ENCODE peak calls at places on chromosomes 2 and 18, in six cellular contexts. G is heart right ventricle, J is tibial artery, C is hepatocyte, P is tibial nerve, K is lung. I is an unnamed sample.

GRCh38 chr2:38076710-38077430 is 919 bp upstream of the CYP1B1 start:
- DNase-seq in C (peak; percentile 93), J (peak; percentile 84), P (peak; percentile 66), G (peak; percentile 79), K (peak; percentile 81), I (peak; percentile 57)

GRCh38 chr18:3594760-3595241 is 144.8 kb downstream of the TGIF1 start:
- DNase-seq in C (peak; percentile 46), J (no peak), K (no peak), G (no peak), P (peak; percentile 21), I (peak; percentile 66)

GRCh38 chr2:43676322-43677050 is at the start of gene C1GALT1C1L:
- DNase-seq in C (peak; percentile 6), J (peak; percentile 77), K (peak; percentile 31), P (peak; percentile 23), G (peak; percentile 71), I (peak; percentile 49)

GRCh38 chr2:43219383-43220228 is 6.8 kb downstream of the ZFP36L2 start:
- DNase-seq in C (peak; percentile 92), P (peak; percentile 72), G (peak; percentile 91), J (peak; percentile 94), K (peak; percentile 88), I (peak; percentile 94)

GRCh38 chr18:63779386-63779785 is 4.2 kb downstream of the SERPINB7 start:
- DNase-seq in J (no peak), P (no peak), K (no peak), C (no peak), G (no peak), I (no peak)

GRCh38 chr2:205811387-205811786 is 129.1 kb downstream of the NRP2 start:
- DNase-seq in G (no peak), C (no peak), P (no peak), K (no peak), J (no peak), I (no peak)

GRCh38 chr2:186484062-186484735 is 1.9 kb upstream of the ZC3H15 start:
- DNase-seq in G (no peak), J (no peak), K (no peak), C (peak; percentile 18), P (no peak), I (peak; percentile 22)

GRCh38 chr2:636649-637405 is 40.4 kb downstream of the TMEM18 start:
- DNase-seq in J (peak; percentile 82), P (peak; percentile 80), K (peak; percentile 72), C (peak; percentile 84), G (peak; percentile 75), I (peak; percentile 71)

GRCh38 chr18:8116346-8117007 is 492.8 kb upstream of the RAB12 start:
- DNase-seq in J (no peak), K (no peak), G (no peak), C (no peak), P (no peak), I (no peak)

GRCh38 chr2:3870222-3870621 is 166.8 kb downstream of the DCDC2C start:
- DNase-seq in G (no peak), K (no peak), P (no peak), J (no peak), C (no peak), I (no peak)

GRCh38 chr2:85740193-85740592 is 13.6 kb upstream of the ATOH8 start:
- DNase-seq in J (no peak), K (no peak), P (no peak), G (no peak), C (no peak), I (no peak)

GRCh38 chr2:58594762-58595161 is 353.6 kb upstream of the FANCL start:
- DNase-seq in J (no peak), C (no peak), G (no peak), K (no peak), P (no peak), I (no peak)

GRCh38 chr2:127678991-127679390 is 3.7 kb upstream of the LIMS2 start:
- DNase-seq in P (no peak), J (no peak), C (no peak), K (no peak), G (no peak), I (no peak)

GRCh38 chr18:5197032-5197434 is at the start of gene AKAIN1:
- DNase-seq in G (peak; percentile 40), J (no peak), P (no peak), K (no peak), C (peak; percentile 90), I (no peak)

GRCh38 chr2:20526666-20527065 is 79.8 kb downstream of the RHOB start:
- DNase-seq in G (peak; percentile 36), P (no peak), J (no peak), K (no peak), C (no peak), I (no peak)

GRCh38 chr2:218964041-218964771 is 4.7 kb downstream of the CDK5R2 start:
- DNase-seq in J (peak; percentile 24), K (no peak), P (no peak), G (no peak), C (no peak), I (no peak)

GRCh38 chr2:18986046-18986445 is 372.4 kb downstream of the OSR1 start:
- DNase-seq in G (no peak), J (no peak), P (no peak), K (no peak), C (no peak), I (no peak)

GRCh38 chr2:18991177-18992168 is 366.9 kb downstream of the OSR1 start:
- DNase-seq in P (peak; percentile 11), J (peak; percentile 76), K (peak; percentile 29), G (peak; percentile 22), C (peak; percentile 8), I (peak; percentile 34)

GRCh38 chr2:18988557-18989232 is 369.7 kb downstream of the OSR1 start:
- DNase-seq in C (no peak), P (no peak), K (no peak), G (no peak), J (no peak), I (no peak)

GRCh38 chr2:18987021-18987420 is 371.4 kb downstream of the OSR1 start:
- DNase-seq in J (no peak), P (no peak), K (no peak), C (no peak), G (no peak), I (no peak)

DNA sequence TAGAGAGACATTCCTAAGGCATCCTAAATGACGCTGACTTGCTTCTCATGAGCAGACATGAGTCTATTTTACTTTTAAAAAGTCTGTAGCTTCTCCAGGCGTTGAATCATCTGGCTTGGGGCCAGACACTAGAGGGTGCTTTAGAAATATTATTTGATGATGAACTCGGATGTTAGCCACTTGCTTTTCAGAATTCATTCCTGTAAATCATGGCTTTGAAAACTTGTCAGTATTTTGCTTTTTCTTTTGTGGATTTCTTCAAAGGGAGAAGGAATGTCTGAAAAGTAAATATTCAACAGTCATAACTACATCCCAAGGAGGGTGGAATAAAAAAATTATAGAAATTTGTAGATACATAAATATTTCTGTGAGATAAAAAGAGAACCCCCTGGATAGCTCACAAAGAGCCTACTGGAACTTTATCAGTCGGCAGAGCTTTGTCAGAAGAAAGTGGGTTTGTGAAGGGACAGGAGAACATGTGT is 370.8 kb downstream of the OSR1 start:
- DNase-seq in P (peak; percentile 97), K (peak; percentile 69), G (peak; percentile 29), C (peak; percentile 77), J (peak; percentile 84), I (peak; percentile 69)
- TF ChIP-seq CTCF in P (no peak), K (no peak), G (peak; percentile 15), C (peak; percentile 46), J (peak; percentile 32), I (no peak)

GRCh38 chr2:155645771-155646170 is 686.8 kb downstream of the NR4A2 start:
- DNase-seq in C (no peak), K (no peak), P (no peak), J (no peak), G (no peak), I (no peak)
- H3K27ac ChIP-seq in C (no peak overlapping the region), K (no peak overlapping the region), P (no peak overlapping the region), J (no peak overlapping the region), G (no peak overlapping the region), I (no peak overlapping the region)

DNA sequence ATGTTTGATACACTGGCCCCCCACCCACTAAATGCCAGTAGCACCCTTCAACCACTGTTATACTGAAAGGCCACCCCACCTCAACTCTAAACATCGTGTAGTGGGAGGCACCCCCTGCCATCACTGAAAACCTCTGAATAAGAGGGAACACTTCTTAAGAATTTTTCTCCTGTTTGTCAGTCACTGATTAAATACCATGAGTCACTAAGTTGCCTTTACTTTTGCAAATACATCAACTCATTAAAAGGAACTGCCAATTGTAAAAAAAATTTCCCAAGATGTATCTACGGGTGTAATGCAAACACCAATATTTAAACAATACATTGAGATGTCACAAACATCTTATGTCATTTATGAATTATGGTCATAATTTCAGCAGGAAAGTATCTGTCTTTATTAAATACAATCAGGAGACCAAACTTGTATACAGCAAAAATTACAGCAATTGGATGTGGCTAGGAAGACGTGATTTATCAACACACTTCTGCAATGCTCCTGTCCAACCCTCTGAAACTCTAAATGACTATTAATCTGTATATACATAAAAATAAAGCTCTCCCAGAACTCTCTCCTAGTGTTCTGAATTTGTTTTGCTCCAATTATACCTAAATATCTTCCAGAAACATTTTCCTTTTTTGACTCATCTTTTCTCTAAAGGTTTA is 144.1 kb upstream of the STK17B start:
- DNase-seq in J (no peak), P (no peak), K (no peak), C (no peak), G (no peak), I (no peak)
- H3K4me3 ChIP-seq in J (no peak overlapping the region), P (no peak overlapping the region), K (no peak overlapping the region), C (no peak overlapping the region), G (no peak overlapping the region), I (no peak overlapping the region)

GRCh38 chr2:70807828-70808118 is 12.6 kb downstream of the CLEC4F start:
- DNase-seq in P (no peak), C (no peak), J (no peak), G (no peak), K (no peak), I (no peak)

GRCh38 chr2:70806620-70807019 is 13.8 kb downstream of the CLEC4F start:
- DNase-seq in G (no peak), K (no peak), P (no peak), C (no peak), J (no peak), I (no peak)

GRCh38 chr2:70805987-70806386 is 14.4 kb downstream of the CLEC4F start:
- DNase-seq in C (no peak), P (no peak), K (no peak), G (no peak), J (no peak), I (no peak)

GRCh38 chr2:70807102-70807827 is 13.1 kb downstream of the CLEC4F start:
- DNase-seq in C (no peak), J (no peak), G (no peak), K (no peak), P (no peak), I (no peak)

DNA sequence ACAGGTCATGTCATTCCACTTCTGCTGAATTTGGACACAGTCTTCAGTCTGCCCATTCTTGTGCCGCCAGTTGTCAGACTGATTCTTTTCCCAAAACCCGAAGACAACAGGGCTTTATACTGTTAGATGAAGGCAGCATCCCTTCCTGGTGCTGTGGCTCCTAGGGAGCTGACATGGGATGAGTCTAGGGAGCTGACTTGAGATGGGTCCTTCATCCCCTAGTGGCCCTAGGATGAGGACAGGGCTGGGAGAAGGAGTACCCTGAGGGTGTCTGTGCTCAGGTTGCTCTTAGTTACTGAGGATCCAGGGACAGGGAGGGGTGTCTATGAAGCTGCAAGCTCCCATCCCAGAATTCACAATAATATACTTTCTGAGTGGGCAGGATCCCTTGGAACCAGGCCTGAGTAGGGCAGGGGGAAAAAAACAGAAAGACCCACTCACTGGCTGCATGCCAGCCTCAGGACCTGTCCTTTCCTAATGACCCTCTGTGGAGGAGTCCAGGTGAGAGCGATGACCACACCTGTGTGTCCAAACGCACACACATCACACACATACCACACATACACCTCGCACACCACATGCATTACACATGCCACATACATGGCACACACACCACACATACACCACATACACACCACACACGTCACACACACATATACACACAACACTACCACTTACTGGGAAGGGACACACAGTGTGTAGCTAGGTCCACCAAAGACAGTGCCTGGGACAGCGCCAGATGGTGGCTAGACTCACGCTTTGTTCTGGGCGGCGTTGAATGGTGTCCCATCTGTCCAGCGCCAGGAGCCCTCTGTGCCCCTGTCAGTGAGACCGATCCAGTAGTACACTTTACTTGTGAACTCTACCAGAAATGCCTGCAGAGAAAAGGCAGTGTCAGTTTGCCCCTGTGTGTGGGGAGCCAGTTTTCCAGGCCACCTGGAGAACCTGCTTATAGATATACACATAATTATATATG is 11.1 kb downstream of the CLEC4F start:
- DNase-seq in J (no peak), K (no peak), P (no peak), G (no peak), C (no peak), I (no peak)
- TF ChIP-seq CTCF in J (no peak), K (no peak), P (no peak), G (no peak), C (no peak), I (no peak)